ENCODE peak calls at places on chromosome 21, in eight cellular contexts. L, C, K, A, M, T, S and W are unnamed samples.

GRCh38 chr21:28342229-28342810 is 650.4 kb downstream of the LTN1 start:
- DNase-seq in L (no peak), C (no peak), K (no peak), A (no peak), M (no peak), T (no peak), S (peak), W (peak)

GRCh38 chr21:28899744-28900143 is 92.9 kb downstream of the LTN1 start:
- DNase-seq in L (peak), C (no peak), K (peak), A (no peak), M (no peak), T (no peak), S (no peak), W (peak)

GRCh38 chr21:14956826-14957225 is 108.0 kb downstream of the NRIP1 start:
- DNase-seq in L (peak), C (no peak), K (peak), A (no peak), M (no peak), T (no peak), S (peak), W (peak)

GRCh38 chr21:31873696-31874599 is 1.1 kb downstream of the HUNK start:
- DNase-seq in L (peak), C (peak), K (peak), A (peak), M (peak), T (peak), S (no peak), W (no peak)

GRCh38 chr21:36847189-36847588 is 119.3 kb downstream of the HLCS start:
- DNase-seq in L (peak), C (no peak), K (peak), A (no peak), M (no peak), T (no peak), S (peak), W (peak)

GRCh38 chr21:27570306-27570868 is 603.5 kb upstream of the ADAMTS5 start:
- DNase-seq in L (peak), C (peak), K (peak), A (no peak), M (peak), T (peak), S (peak), W (peak)

GRCh38 chr21:29168874-29169273 is 38.4 kb downstream of the MAP3K7CL start:
- DNase-seq in L (no peak), C (no peak), K (no peak), A (no peak), M (no peak), T (no peak), S (no peak), W (no peak)

GRCh38 chr21:42164064-42164789 is 54.7 kb upstream of the ABCG1 start:
- DNase-seq in L (peak), C (peak), K (no peak), A (peak), M (peak), T (peak), S (no peak), W (no peak)

GRCh38 chr21:42161957-42162681 is 56.8 kb upstream of the ABCG1 start:
- DNase-seq in L (no peak), C (no peak), K (no peak), A (peak), M (no peak), T (no peak), S (no peak), W (no peak)

GRCh38 chr21:28636988-28637691 is 355.5 kb downstream of the LTN1 start:
- DNase-seq in L (peak), C (no peak), K (peak), A (no peak), M (no peak), T (no peak), S (peak), W (peak)

GRCh38 chr21:20999567-21000169 is 1.5 kb downstream of the NCAM2 start:
- DNase-seq in L (peak), C (no peak), K (peak), A (peak), M (peak), T (peak), S (peak), W (peak)

GRCh38 chr21:45540601-45540970 is 1.7 kb downstream of the SLC19A1 start:
- DNase-seq in L (no peak), C (no peak), K (no peak), A (no peak), M (no peak), T (no peak), S (no peak), W (peak)
- H3K4me3 ChIP-seq in L (no peak), C (no peak), K (no peak), A (peak), M (no peak), T (no peak), S (no peak), W (no peak)

GRCh38 chr21:35548904-35549615 is 500.0 kb upstream of the RUNX1 start:
- DNase-seq in L (no peak), C (no peak), K (no peak), A (no peak), M (no peak), T (no peak), S (no peak), W (no peak)

GRCh38 chr21:35543746-35544145 is 494.6 kb upstream of the RUNX1 start:
- DNase-seq in L (no peak), C (no peak), K (no peak), A (no peak), M (no peak), T (no peak), S (no peak), W (no peak)

DNA sequence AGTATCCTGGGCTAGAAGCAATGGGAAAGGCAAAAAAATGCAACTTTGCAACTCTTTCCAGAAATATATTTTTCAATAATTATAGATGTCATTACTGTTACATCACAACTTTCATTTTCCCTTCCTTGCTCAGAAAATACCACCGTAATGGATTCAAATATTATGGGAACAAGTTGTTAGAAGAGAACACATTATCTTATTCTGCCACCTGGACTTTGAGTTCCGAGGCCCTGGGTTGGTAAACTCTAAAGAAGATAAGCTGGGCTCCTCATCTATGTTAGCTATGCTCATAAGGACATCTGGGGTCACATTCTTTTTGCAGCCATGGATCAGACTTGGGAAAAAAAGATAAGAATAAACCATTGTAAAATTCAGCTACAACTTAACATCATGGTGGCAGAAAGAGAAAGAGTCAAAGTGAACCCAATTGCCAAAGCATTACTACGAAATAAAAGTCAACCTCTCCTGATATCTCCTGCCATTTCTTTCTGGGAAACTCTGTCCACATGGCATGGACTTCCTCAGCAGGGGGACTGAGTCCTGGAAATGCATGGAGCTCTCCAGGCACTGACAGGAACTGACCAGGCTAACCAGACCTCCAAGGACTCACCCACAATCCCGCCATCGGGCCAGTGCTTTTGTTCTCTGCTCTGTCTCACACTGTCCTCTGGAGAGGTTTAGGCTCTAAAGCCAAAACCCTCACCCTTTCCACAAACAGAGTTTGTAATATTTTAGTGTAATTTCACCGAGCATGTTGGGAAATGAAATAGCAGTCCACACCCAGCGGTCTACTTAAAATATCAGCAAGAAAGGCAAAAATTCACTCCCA is 499.1 kb upstream of the RUNX1 start:
- DNase-seq in L (no peak), C (no peak), K (no peak), A (no peak), M (no peak), T (no peak), S (no peak), W (peak)
- TF ChIP-seq CTCF in L (no peak), C (no peak), K (no peak), A (no peak), M (no peak), T (no peak), S (no peak), W (no peak)

GRCh38 chr21:43658769-43659135 is 536 bp downstream of the HSF2BP start:
- DNase-seq in L (no peak), C (no peak), K (no peak), A (no peak), M (no peak), T (no peak), S (no peak), W (no peak)
- H3K4me3 ChIP-seq in L (peak), C (no peak), K (no peak), A (no peak), M (peak), T (peak), S (no peak), W (peak)

GRCh38 chr21:39095681-39096080 is 87.6 kb downstream of the PSMG1 start:
- DNase-seq in L (no peak), C (no peak), K (no peak), A (no peak), M (no peak), T (no peak), S (no peak), W (no peak)

GRCh38 chr21:39097335-39097861 is 85.9 kb downstream of the PSMG1 start:
- DNase-seq in L (no peak), C (peak), K (no peak), A (no peak), M (no peak), T (no peak), S (no peak), W (no peak)

GRCh38 chr21:39097981-39098380 is 85.3 kb downstream of the PSMG1 start:
- DNase-seq in L (no peak), C (no peak), K (no peak), A (no peak), M (no peak), T (no peak), S (no peak), W (no peak)

GRCh38 chr21:39094847-39095525 is 88.3 kb downstream of the PSMG1 start:
- DNase-seq in L (peak), C (no peak), K (peak), A (no peak), M (no peak), T (no peak), S (peak), W (peak)

GRCh38 chr21:39096754-39097153 is 86.5 kb downstream of the PSMG1 start:
- DNase-seq in L (no peak), C (no peak), K (no peak), A (peak), M (no peak), T (no peak), S (no peak), W (no peak)
- TF ChIP-seq CTCF in L (peak), C (no peak), K (no peak), A (peak), M (no peak), T (no peak), S (peak), W (no peak)

DNA sequence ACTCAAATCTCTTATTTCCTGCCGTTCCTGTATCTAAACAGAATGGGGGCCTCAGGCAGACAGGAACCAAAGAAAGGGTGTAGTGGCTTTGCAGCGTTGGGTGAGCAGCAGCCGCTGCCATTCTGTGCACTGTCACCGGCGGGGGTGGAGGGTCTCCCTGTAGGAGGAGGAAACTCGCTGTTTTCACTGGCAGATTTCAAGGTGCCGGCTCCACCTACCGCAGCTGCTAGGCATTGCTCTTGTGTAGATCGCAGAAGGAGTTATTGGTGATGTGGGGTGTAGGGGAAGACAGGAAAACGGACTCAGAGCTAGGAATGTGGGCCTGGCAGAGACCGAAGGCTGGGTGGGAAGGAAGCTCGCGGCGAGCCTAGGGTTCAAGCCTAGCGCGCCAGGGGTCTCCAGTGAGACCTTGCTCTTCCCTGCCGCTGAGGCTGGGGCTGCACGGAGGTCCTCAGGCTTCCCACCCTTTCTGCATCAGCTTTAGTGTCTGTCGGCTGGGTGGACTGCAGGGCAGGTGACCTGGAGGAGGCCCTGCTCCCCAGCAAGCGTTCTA is 20.8 kb downstream of the ATP5PO start:
- DNase-seq in L (peak), C (peak), K (peak), A (peak), M (peak), T (peak), S (peak), W (peak)
- H3K4me3 ChIP-seq in L (peak), C (no peak), K (peak), A (peak), M (no peak), T (peak), S (peak), W (peak)

DNA sequence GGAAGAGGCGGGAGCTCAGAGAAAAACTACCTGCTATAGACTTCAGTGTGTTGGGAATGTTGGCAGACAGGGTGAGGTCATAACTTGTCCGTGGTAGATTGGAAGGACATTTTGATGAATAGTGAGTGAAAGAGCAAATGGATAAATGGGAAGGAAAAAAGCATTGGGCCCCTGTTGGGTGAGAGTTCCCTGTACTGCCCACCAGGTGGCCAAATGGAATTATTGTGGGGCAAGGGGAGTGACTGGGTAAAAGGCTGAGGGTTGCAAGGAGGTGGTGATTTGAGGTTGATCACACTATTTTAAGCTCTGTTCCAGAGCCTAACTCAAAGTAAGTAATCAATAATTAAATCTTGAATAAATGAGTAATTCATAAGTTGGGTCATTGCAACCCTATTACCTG is 60.4 kb downstream of the MRPS6 start:
- DNase-seq in L (no peak), C (no peak), K (no peak), A (peak), M (no peak), T (no peak), S (no peak), W (no peak)
- TF ChIP-seq CTCF in L (peak), C (no peak), K (peak), A (peak), M (peak), T (no peak), S (peak), W (peak)

GRCh38 chr21:35048706-35049617 is at the start of gene RUNX1:
- DNase-seq in L (peak), C (peak), K (peak), A (no peak), M (peak), T (peak), S (peak), W (peak)
- H3K4me3 ChIP-seq in L (peak), C (no peak), K (no peak), A (no peak), M (peak), T (peak), S (peak), W (peak)

GRCh38 chr21:44392185-44392584 is 38.8 kb downstream of the TRPM2 start:
- DNase-seq in L (no peak), C (no peak), K (no peak), A (no peak), M (peak), T (no peak), S (no peak), W (no peak)

GRCh38 chr21:44392916-44393315 is 39.5 kb downstream of the TRPM2 start:
- DNase-seq in L (no peak), C (no peak), K (no peak), A (no peak), M (no peak), T (no peak), S (no peak), W (no peak)

GRCh38 chr21:44389335-44389734 is 35.9 kb downstream of the TRPM2 start:
- DNase-seq in L (no peak), C (no peak), K (no peak), A (no peak), M (no peak), T (no peak), S (no peak), W (no peak)

GRCh38 chr21:44391345-44392091 is 38.1 kb downstream of the TRPM2 start:
- DNase-seq in L (no peak), C (no peak), K (no peak), A (no peak), M (peak), T (peak), S (no peak), W (no peak)

GRCh38 chr21:44390886-44391285 is 37.5 kb downstream of the TRPM2 start:
- DNase-seq in L (no peak), C (no peak), K (no peak), A (no peak), M (no peak), T (no peak), S (no peak), W (no peak)
- TF ChIP-seq CTCF in L (no peak), C (no peak), K (no peak), A (no peak), M (no peak), T (no peak), S (no peak), W (no peak)

DNA sequence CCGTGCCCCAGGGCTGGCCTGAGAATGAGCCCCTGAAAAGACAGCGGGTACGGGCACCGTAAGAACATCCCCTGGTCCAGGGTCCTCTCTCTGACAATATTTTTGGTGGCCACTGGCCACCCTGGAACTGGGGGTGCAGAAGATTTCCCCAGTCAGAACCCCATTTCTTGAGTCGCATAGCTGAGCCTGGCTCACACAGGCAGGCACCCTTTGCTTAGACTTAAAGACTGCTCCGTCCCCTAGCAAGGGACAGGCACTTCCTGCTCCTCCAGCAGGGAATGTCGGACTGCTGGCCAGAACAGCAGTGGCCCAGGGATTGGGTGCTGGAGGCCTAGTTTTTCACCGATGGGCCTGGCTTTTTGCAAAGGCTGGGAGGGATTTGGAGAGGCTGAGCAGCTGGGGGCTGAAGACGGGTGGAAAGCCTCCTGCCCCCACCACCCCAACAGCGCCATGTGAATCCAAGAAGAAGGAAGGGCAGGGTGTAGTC is 4.3 kb downstream of the OLIG2 start:
- DNase-seq in L (no peak), C (no peak), K (no peak), A (peak), M (no peak), T (no peak), S (no peak), W (no peak)
- H3K4me3 ChIP-seq in L (no peak), C (no peak), K (no peak), A (peak), M (no peak), T (no peak), S (no peak), W (no peak)